ENCODE peak calls at places on chromosomes 12 and 14, in five cellular contexts. C, S, H, K and P are unnamed samples.

GRCh38 chr12:10235761-10236631 is 23.3 kb downstream of the GABARAPL1 start:
- DNase-seq in K (no peak), S (peak), H (peak), C (no peak), P (no peak)

GRCh38 chr12:109589240-109589590 is 15.6 kb downstream of the MVK start:
- DNase-seq in H (no peak), K (no peak), S (no peak), C (no peak), P (no peak)

GRCh38 chr12:87439990-87440827 is 589.0 kb downstream of the C12orf50 start:
- DNase-seq in K (peak), H (peak), C (no peak), S (no peak), P (no peak)

GRCh38 chr14:75259510-75259855 is 19.1 kb upstream of the FOS start:
- DNase-seq in S (no peak), H (peak), C (no peak), K (no peak), P (no peak)

GRCh38 chr12:54593135-54593534 is 4.7 kb upstream of the PPP1R1A start:
- DNase-seq in C (no peak), K (no peak), S (no peak), H (peak), P (no peak)

GRCh38 chr12:105369014-105369413 is 38.5 kb downstream of the C12orf75 start:
- DNase-seq in K (no peak), H (peak), C (no peak), S (no peak), P (no peak)

GRCh38 chr14:81450100-81450531 is 50.0 kb upstream of the STON2 start:
- DNase-seq in C (peak), H (peak), S (no peak), K (no peak), P (peak)

GRCh38 chr12:71216725-71217579 is 59.2 kb upstream of the TSPAN8 start:
- DNase-seq in H (peak), S (peak), K (no peak), C (no peak), P (no peak)

GRCh38 chr12:2648406-2648805 is 146.4 kb upstream of the FKBP4 start:
- DNase-seq in S (no peak), K (no peak), C (no peak), H (no peak), P (no peak)

GRCh38 chr12:96208346-96208745 is 14.2 kb downstream of the ELK3 start:
- DNase-seq in H (peak), S (no peak), C (no peak), K (no peak), P (no peak)

GRCh38 chr12:71663561-71664410 is at the start of the genes THAP2 and ZFC3H1:
- DNase-seq in K (peak), S (peak), C (peak), H (peak), P (peak)

GRCh38 chr14:104392396-104393198 is 187.0 kb upstream of the C14orf180 start:
- DNase-seq in S (no peak), H (no peak), C (no peak), K (no peak), P (no peak)

GRCh38 chr14:63045612-63046320 is 508 bp upstream of the KCNH5 start:
- DNase-seq in H (peak), C (no peak), K (no peak), S (no peak), P (no peak)

GRCh38 chr12:66503746-66504145 is 175.1 kb downstream of the GRIP1 start:
- DNase-seq in H (no peak), S (no peak), C (no peak), K (no peak), P (no peak)

GRCh38 chr12:40688085-40688725 is 4.0 kb upstream of the CNTN1 start:
- DNase-seq in S (no peak), H (no peak), K (no peak), C (no peak), P (no peak)

GRCh38 chr12:113424915-113425823 is 3.0 kb downstream of the SDSL start:
- DNase-seq in H (peak), K (peak), S (peak), C (peak), P (peak)

GRCh38 chr14:31020834-31021575 is 4.4 kb upstream of the AP4S1 start:
- DNase-seq in S (no peak), H (no peak), K (no peak), C (no peak), P (no peak)

GRCh38 chr12:65649126-65649525 is 175.2 kb upstream of the HMGA2 start:
- DNase-seq in K (peak), H (peak), C (no peak), S (no peak), P (no peak)

GRCh38 chr12:110599334-110599733 is 14.6 kb upstream of the TCTN1 start:
- DNase-seq in K (no peak), H (no peak), C (no peak), S (no peak), P (no peak)

GRCh38 chr14:87567926-87568325 is 425.1 kb downstream of the GALC start:
- DNase-seq in H (no peak), S (no peak), K (no peak), C (no peak), P (no peak)

GRCh38 chr12:85274076-85274415 is 6.0 kb upstream of the ALX1 start:
- DNase-seq in C (no peak), S (no peak), K (no peak), H (no peak), P (no peak)

GRCh38 chr14:32940711-32941667 is 2.3 kb downstream of the NPAS3 start:
- DNase-seq in C (no peak), S (no peak), H (no peak), K (no peak), P (no peak)

GRCh38 chr12:79782197-79782890 is 91.6 kb upstream of the PAWR start:
- DNase-seq in K (no peak), H (peak), S (no peak), C (no peak), P (no peak)

GRCh38 chr14:45103806-45104205 is 19.9 kb downstream of the PRPF39 start:
- DNase-seq in S (no peak), H (no peak), C (no peak), K (no peak), P (no peak)

GRCh38 chr12:130200445-130200844 is 38.2 kb downstream of the FZD10 start:
- DNase-seq in C (no peak), S (no peak), K (no peak), H (no peak), P (no peak)

GRCh38 chr12:69583203-69583602 is 2.1 kb upstream of the CCT2 start:
- DNase-seq in C (no peak), S (peak), K (no peak), H (no peak), P (no peak)